ENCODE peak calls at places on chromosome 21, in six cellular contexts. D is astrocyte of the cerebellum, T is NCI-H2227 treated with DMSO at 0.1 percent for 48 hours, M is type B pancreatic cell, Q is NCI-H1092 treated with DMSO at 0.1 percent for 48 hours, J is IMR-90. P is an unnamed sample.

GRCh38 chr21:44495641-44496040 is 40.3 kb downstream of the LRRC3 start:
- DNase-seq in D (no peak), T (no peak), M (no peak), Q (no peak), J (no peak), P (no peak)

GRCh38 chr21:31900121-31900895 is 27.5 kb downstream of the HUNK start:
- DNase-seq in D (no peak), T (no peak), M (no peak), Q (no peak), J (no peak), P (no peak)

GRCh38 chr21:45877821-45878469 is 103.6 kb upstream of the COL6A1 start:
- DNase-seq in D (no peak), T (no peak), M (no peak), Q (no peak), J (no peak), P (no peak)

GRCh38 chr21:31218830-31219608 is 125.0 kb downstream of the TIAM1 start:
- DNase-seq in D (peak), T (peak), M (no peak), Q (no peak), J (peak), P (peak)

GRCh38 chr21:16002872-16003466 is 273.2 kb downstream of the USP25 start:
- DNase-seq in D (peak), T (no peak), M (no peak), Q (peak), J (peak), P (peak)

GRCh38 chr21:34554227-34554626 is 42.2 kb upstream of the KCNE1 start:
- DNase-seq in D (no peak), T (no peak), M (no peak), Q (no peak), J (no peak), P (no peak)

GRCh38 chr21:30227633-30228404 is 11.9 kb upstream of the CLDN8 start:
- DNase-seq in D (peak), T (no peak), M (no peak), Q (no peak), J (peak), P (peak)

GRCh38 chr21:41706678-41707077 is 60.2 kb downstream of the RIPK4 start:
- DNase-seq in D (no peak), T (no peak), M (no peak), Q (no peak), J (peak), P (peak)

GRCh38 chr21:36966846-36967657 is 583 bp upstream of the HLCS start:
- DNase-seq in D (no peak), T (peak), M (peak), Q (peak), J (no peak), P (no peak)

GRCh38 chr21:33546076-33546475 is 3.2 kb downstream of the SON start:
- DNase-seq in D (no peak), T (no peak), M (no peak), Q (no peak), J (no peak), P (no peak)

GRCh38 chr21:42614391-42614790 is 39.0 kb upstream of the PDE9A start:
- DNase-seq in D (no peak), T (no peak), M (no peak), Q (no peak), J (no peak), P (no peak)

GRCh38 chr21:42187976-42188653 is 30.8 kb upstream of the ABCG1 start:
- DNase-seq in D (no peak), T (no peak), M (no peak), Q (no peak), J (no peak), P (peak)

GRCh38 chr21:27423073-27423472 is 456.2 kb upstream of the ADAMTS5 start:
- DNase-seq in D (peak), T (no peak), M (no peak), Q (no peak), J (peak), P (peak)

GRCh38 chr21:27132270-27132669 is 165.4 kb upstream of the ADAMTS5 start:
- DNase-seq in D (peak), T (no peak), M (no peak), Q (no peak), J (peak), P (peak)

GRCh38 chr21:41139951-41140350 is 28.0 kb upstream of the BACE2 start:
- DNase-seq in D (no peak), T (no peak), M (no peak), Q (no peak), J (no peak), P (no peak)

GRCh38 chr21:31108969-31109368 is 70.7 kb upstream of the KRTAP19-8 start:
- DNase-seq in D (no peak), T (no peak), M (no peak), Q (no peak), J (peak), P (peak)

GRCh38 chr21:38468989-38469388 is 29.3 kb downstream of the ERG start:
- DNase-seq in D (no peak), T (no peak), M (no peak), Q (no peak), J (no peak), P (no peak)

GRCh38 chr21:38628426-38628825 is 130.1 kb upstream of the ERG start:
- DNase-seq in D (no peak), T (no peak), M (no peak), Q (no peak), J (no peak), P (no peak)

GRCh38 chr21:45636921-45637646 is 6.4 kb upstream of the PCBP3 start:
- DNase-seq in D (no peak), T (no peak), M (no peak), Q (no peak), J (no peak), P (no peak)

GRCh38 chr21:30924171-30924680 is 42.8 kb upstream of the KRTAP11-1 start:
- DNase-seq in D (no peak), T (no peak), M (no peak), Q (no peak), J (no peak), P (no peak)

GRCh38 chr21:45910548-45911221 is 70.9 kb upstream of the COL6A1 start:
- DNase-seq in D (no peak), T (no peak), M (no peak), Q (peak), J (no peak), P (no peak)

GRCh38 chr21:27277122-27277521 is 310.2 kb upstream of the ADAMTS5 start:
- DNase-seq in D (no peak), T (no peak), M (no peak), Q (no peak), J (peak), P (peak)

GRCh38 chr21:25528511-25528910 is 78.8 kb downstream of the MRPL39 start:
- DNase-seq in D (no peak), T (no peak), M (no peak), Q (no peak), J (no peak), P (no peak)

GRCh38 chr21:41600116-41600515 is 92.2 kb upstream of the TMPRSS2 start:
- DNase-seq in D (no peak), T (no peak), M (no peak), Q (no peak), J (no peak), P (no peak)

GRCh38 chr21:45180289-45180599 is 105.9 kb downstream of the ADARB1 start:
- DNase-seq in D (no peak), T (no peak), M (no peak), Q (no peak), J (no peak), P (no peak)

GRCh38 chr21:44917446-44918106 is 3.1 kb downstream of the ITGB2 start:
- DNase-seq in D (no peak), T (no peak), M (no peak), Q (no peak), J (no peak), P (no peak)

GRCh38 chr21:41283211-41283818 is 33.3 kb upstream of the FAM3B start:
- DNase-seq in D (peak), T (peak), M (no peak), Q (peak), J (peak), P (peak)

GRCh38 chr21:43268804-43269186 is 100.0 kb downstream of the CRYAA start:
- DNase-seq in D (no peak), T (no peak), M (no peak), Q (no peak), J (no peak), P (no peak)

GRCh38 chr21:17612023-17612564 is 607 bp downstream of the BTG3 start:
- DNase-seq in D (no peak), T (no peak), M (no peak), Q (peak), J (peak), P (peak)

GRCh38 chr21:14734191-14734590 is 188.1 kb upstream of the SAMSN1 start:
- DNase-seq in D (no peak), T (no peak), M (no peak), Q (no peak), J (no peak), P (no peak)

GRCh38 chr21:42616366-42617340 is 36.8 kb upstream of the PDE9A start:
- DNase-seq in D (no peak), T (no peak), M (no peak), Q (no peak), J (no peak), P (no peak)

GRCh38 chr21:38661296-38662223 is 144.2 kb upstream of the ETS2 start:
- DNase-seq in D (peak), T (peak), M (no peak), Q (no peak), J (peak), P (peak)

GRCh38 chr21:33650929-33651505 is 8.7 kb downstream of the ITSN1 start:
- DNase-seq in D (no peak), T (no peak), M (no peak), Q (no peak), J (peak), P (peak)

GRCh38 chr21:31498985-31499384 is 154.9 kb upstream of the TIAM1 start:
- DNase-seq in D (no peak), T (no peak), M (no peak), Q (no peak), J (no peak), P (no peak)

GRCh38 chr21:33121715-33122475 is 52.0 kb downstream of the OLIG1 start:
- DNase-seq in D (no peak), T (no peak), M (no peak), Q (no peak), J (peak), P (peak)

GRCh38 chr21:45291613-45292398 is 4.1 kb upstream of the POFUT2 start:
- DNase-seq in D (no peak), T (no peak), M (peak), Q (no peak), J (no peak), P (no peak)

GRCh38 chr21:26148071-26148470 is 22.5 kb downstream of the APP start:
- DNase-seq in D (no peak), T (no peak), M (no peak), Q (no peak), J (no peak), P (no peak)